ENCODE peak calls at places on chromosomes 7 and 10, in four cellular contexts. O, C, Y and Q are unnamed samples.

GRCh38 chr7:151372612-151373265 is 31.1 kb downstream of the NUB1 start:
- DNase-seq in O (peak), Y (no peak), C (no peak), Q (no peak)

GRCh38 chr10:3803884-3804741 is 19.1 kb upstream of the KLF6 start:
- DNase-seq in C (no peak), O (no peak), Y (no peak), Q (no peak)

GRCh38 chr7:20089431-20089830 is 127.8 kb downstream of the MACC1 start:
- DNase-seq in O (no peak), Y (no peak), C (no peak), Q (no peak)

GRCh38 chr7:134886353-134887057 is 99.8 kb upstream of the AGBL3 start:
- DNase-seq in C (no peak), Y (peak), O (no peak), Q (no peak)

GRCh38 chr7:24981544-24981951 is 1.6 kb upstream of the OSBPL3 start:
- DNase-seq in C (peak), Y (peak), O (peak), Q (no peak)

GRCh38 chr7:114086906-114087651 is 168.3 kb upstream of the PPP1R3A start:
- DNase-seq in C (peak), O (no peak), Y (peak), Q (peak)

GRCh38 chr7:25857376-25858067 is 294.5 kb upstream of the NFE2L3 start:
- DNase-seq in Y (peak), O (no peak), C (no peak), Q (peak)

GRCh38 chr7:156666368-156667109 is 26.0 kb downstream of the RNF32 start:
- DNase-seq in Y (no peak), O (no peak), C (no peak), Q (no peak)

GRCh38 chr7:154698726-154699291 is 304.1 kb downstream of the PAXIP1 start:
- DNase-seq in C (no peak), Y (peak), O (no peak), Q (no peak)

GRCh38 chr7:11437987-11438386 is 394.0 kb downstream of the THSD7A start:
- DNase-seq in Y (no peak), O (no peak), C (no peak), Q (peak)

GRCh38 chr10:7408494-7409044 is 2.3 kb downstream of the SFMBT2 start:
- DNase-seq in Y (peak), C (peak), O (peak), Q (no peak)

GRCh38 chr10:117723343-117723742 is 180.8 kb downstream of the EMX2 start:
- DNase-seq in O (no peak), C (no peak), Y (no peak), Q (no peak)

GRCh38 chr7:119219663-119220062 is 995.2 kb downstream of the ANKRD7 start:
- DNase-seq in O (peak), C (no peak), Y (no peak), Q (no peak)

GRCh38 chr10:132549416-132549815 is 11.8 kb downstream of the INPP5A start:
- DNase-seq in O (no peak), C (peak), Y (no peak), Q (no peak)